ENCODE peak calls at places on chromosomes 12 and 14, in ten cellular contexts. One of them, this sample, is unnamed. For H3K36me3 and H3K4me1, the result is how much of the 10 kb centered on the place peaks cover.

GRCh38 chr14:56339855-56340701 is 221.9 kb downstream of the PELI2 start:
- DNase-seq in cardiac muscle cell: peak
- DNase-seq in body of pancreas: peak
- DNase-seq in heart right ventricle: peak
- DNase-seq in lower lobe of right lung: peak
- DNase-seq in SK-N-SH: peak
- DNase-seq in CD8-positive, alpha-beta T cell: peak
- DNase-seq in right lobe of liver: peak
- DNase-seq in neuronal stem cell: peak
- DNase-seq in esophagus squamous epithelium: no peak
- DNase-seq in this sample: no peak

GRCh38 chr14:45467023-45467422 is 214.0 kb upstream of the MIS18BP1 start:
- DNase-seq in body of pancreas: peak
- DNase-seq in lower lobe of right lung: no peak
- DNase-seq in CD8-positive, alpha-beta T cell: no peak
- DNase-seq in heart right ventricle: no peak
- DNase-seq in right lobe of liver: no peak
- DNase-seq in neuronal stem cell: no peak
- DNase-seq in SK-N-SH: no peak
- DNase-seq in esophagus squamous epithelium: no peak
- DNase-seq in cardiac muscle cell: no peak
- DNase-seq in this sample: no peak

GRCh38 chr12:80681287-80681686 is 26.1 kb upstream of the MYF6 start:
- DNase-seq in lower lobe of right lung: no peak
- DNase-seq in neuronal stem cell: no peak
- DNase-seq in heart right ventricle: no peak
- DNase-seq in cardiac muscle cell: no peak
- DNase-seq in esophagus squamous epithelium: no peak
- DNase-seq in right lobe of liver: no peak
- DNase-seq in SK-N-SH: no peak
- DNase-seq in CD8-positive, alpha-beta T cell: no peak
- DNase-seq in body of pancreas: no peak
- DNase-seq in this sample: no peak

GRCh38 chr12:69732088-69732487 is 6.6 kb upstream of the RAB3IP start:
- DNase-seq in heart right ventricle: no peak
- DNase-seq in cardiac muscle cell: no peak
- DNase-seq in neuronal stem cell: no peak
- DNase-seq in SK-N-SH: no peak
- DNase-seq in body of pancreas: no peak
- DNase-seq in right lobe of liver: no peak
- DNase-seq in CD8-positive, alpha-beta T cell: no peak
- DNase-seq in esophagus squamous epithelium: no peak
- DNase-seq in lower lobe of right lung: no peak
- DNase-seq in this sample: no peak

GRCh38 chr14:36069535-36069900 is 107.0 kb downstream of the PTCSC3 start:
- DNase-seq in neuronal stem cell: peak
- DNase-seq in lower lobe of right lung: peak
- DNase-seq in body of pancreas: peak
- DNase-seq in cardiac muscle cell: peak
- DNase-seq in SK-N-SH: peak
- DNase-seq in right lobe of liver: peak
- DNase-seq in heart right ventricle: no peak
- DNase-seq in CD8-positive, alpha-beta T cell: peak
- DNase-seq in esophagus squamous epithelium: no peak
- DNase-seq in this sample: no peak

GRCh38 chr12:6383572-6384498 is at the start of gene LTBR:
- DNase-seq in SK-N-SH: no peak
- DNase-seq in lower lobe of right lung: peak
- DNase-seq in CD8-positive, alpha-beta T cell: no peak
- DNase-seq in body of pancreas: peak
- DNase-seq in neuronal stem cell: no peak
- DNase-seq in right lobe of liver: peak
- DNase-seq in esophagus squamous epithelium: peak
- DNase-seq in heart right ventricle: peak
- DNase-seq in cardiac muscle cell: peak
- DNase-seq in this sample: no peak

GRCh38 chr12:110180591-110181005 is 56.4 kb downstream of the IFT81 start:
- DNase-seq in body of pancreas: no peak
- DNase-seq in right lobe of liver: no peak
- DNase-seq in esophagus squamous epithelium: no peak
- DNase-seq in neuronal stem cell: no peak
- DNase-seq in CD8-positive, alpha-beta T cell: no peak
- DNase-seq in heart right ventricle: no peak
- DNase-seq in lower lobe of right lung: no peak
- DNase-seq in cardiac muscle cell: no peak
- DNase-seq in SK-N-SH: no peak
- DNase-seq in this sample: no peak

GRCh38 chr12:22407397-22407796 is 72.9 kb upstream of the ST8SIA1 start:
- DNase-seq in lower lobe of right lung: no peak
- DNase-seq in CD8-positive, alpha-beta T cell: no peak
- DNase-seq in neuronal stem cell: no peak
- DNase-seq in heart right ventricle: no peak
- DNase-seq in SK-N-SH: no peak
- DNase-seq in cardiac muscle cell: no peak
- DNase-seq in right lobe of liver: no peak
- DNase-seq in esophagus squamous epithelium: no peak
- DNase-seq in body of pancreas: no peak
- DNase-seq in this sample: no peak

GRCh38 chr14:99268776-99269510 is 3.1 kb downstream of the BCL11B start:
- DNase-seq in esophagus squamous epithelium: no peak
- DNase-seq in lower lobe of right lung: no peak
- DNase-seq in SK-N-SH: no peak
- DNase-seq in CD8-positive, alpha-beta T cell: peak
- DNase-seq in cardiac muscle cell: no peak
- DNase-seq in body of pancreas: no peak
- DNase-seq in right lobe of liver: no peak
- DNase-seq in heart right ventricle: no peak
- DNase-seq in neuronal stem cell: no peak
- DNase-seq in this sample: no peak

GRCh38 chr14:106185837-106186233 is 659.5 kb downstream of the TMEM121 start:
- DNase-seq in right lobe of liver: no peak
- DNase-seq in cardiac muscle cell: no peak
- DNase-seq in body of pancreas: peak
- DNase-seq in neuronal stem cell: no peak
- DNase-seq in SK-N-SH: no peak
- DNase-seq in lower lobe of right lung: no peak
- DNase-seq in esophagus squamous epithelium: no peak
- DNase-seq in CD8-positive, alpha-beta T cell: peak
- DNase-seq in heart right ventricle: no peak
- DNase-seq in this sample: peak

GRCh38 chr12:104454997-104455396 is 1.8 kb upstream of the CHST11 start:
- DNase-seq in esophagus squamous epithelium: no peak
- DNase-seq in cardiac muscle cell: no peak
- DNase-seq in CD8-positive, alpha-beta T cell: no peak
- DNase-seq in SK-N-SH: no peak
- DNase-seq in heart right ventricle: no peak
- DNase-seq in right lobe of liver: no peak
- DNase-seq in neuronal stem cell: no peak
- DNase-seq in lower lobe of right lung: no peak
- DNase-seq in body of pancreas: no peak
- DNase-seq in this sample: no peak

GRCh38 chr12:47034661-47035060 is 44.8 kb upstream of the PCED1B start:
- DNase-seq in right lobe of liver: no peak
- DNase-seq in body of pancreas: no peak
- DNase-seq in CD8-positive, alpha-beta T cell: no peak
- DNase-seq in neuronal stem cell: no peak
- DNase-seq in lower lobe of right lung: no peak
- DNase-seq in cardiac muscle cell: no peak
- DNase-seq in SK-N-SH: no peak
- DNase-seq in heart right ventricle: no peak
- DNase-seq in esophagus squamous epithelium: no peak
- DNase-seq in this sample: no peak

GRCh38 chr14:64227856-64228255 is 66.3 kb downstream of the ESR2 start:
- DNase-seq in lower lobe of right lung: no peak
- DNase-seq in SK-N-SH: no peak
- DNase-seq in CD8-positive, alpha-beta T cell: no peak
- DNase-seq in right lobe of liver: no peak
- DNase-seq in heart right ventricle: no peak
- DNase-seq in body of pancreas: no peak
- DNase-seq in cardiac muscle cell: no peak
- DNase-seq in esophagus squamous epithelium: no peak
- DNase-seq in neuronal stem cell: no peak
- DNase-seq in this sample: no peak

GRCh38 chr12:19530631-19531020 is 91.3 kb downstream of the AEBP2 start:
- DNase-seq in cardiac muscle cell: no peak
- DNase-seq in lower lobe of right lung: no peak
- DNase-seq in CD8-positive, alpha-beta T cell: no peak
- DNase-seq in neuronal stem cell: no peak
- DNase-seq in SK-N-SH: no peak
- DNase-seq in body of pancreas: no peak
- DNase-seq in heart right ventricle: no peak
- DNase-seq in right lobe of liver: no peak
- DNase-seq in esophagus squamous epithelium: no peak
- DNase-seq in this sample: no peak

GRCh38 chr14:92783813-92784431 is 10.2 kb upstream of the GOLGA5 start:
- DNase-seq in cardiac muscle cell: peak
- DNase-seq in neuronal stem cell: peak
- DNase-seq in right lobe of liver: no peak
- DNase-seq in CD8-positive, alpha-beta T cell: peak
- DNase-seq in body of pancreas: peak
- DNase-seq in SK-N-SH: peak
- DNase-seq in heart right ventricle: peak
- DNase-seq in esophagus squamous epithelium: no peak
- DNase-seq in lower lobe of right lung: no peak
- DNase-seq in this sample: no peak

GRCh38 chr12:1826867-1827705 is 6.7 kb downstream of the LRTM2 start:
- DNase-seq in body of pancreas: no peak
- DNase-seq in right lobe of liver: no peak
- DNase-seq in CD8-positive, alpha-beta T cell: no peak
- DNase-seq in cardiac muscle cell: peak
- DNase-seq in neuronal stem cell: no peak
- DNase-seq in lower lobe of right lung: no peak
- DNase-seq in SK-N-SH: no peak
- DNase-seq in heart right ventricle: no peak
- DNase-seq in esophagus squamous epithelium: no peak
- DNase-seq in this sample: no peak

GRCh38 chr12:119153477-119154434 is 25.0 kb upstream of the HSPB8 start:
- DNase-seq in SK-N-SH: no peak
- DNase-seq in heart right ventricle: peak
- DNase-seq in CD8-positive, alpha-beta T cell: no peak
- DNase-seq in lower lobe of right lung: peak
- DNase-seq in right lobe of liver: peak
- DNase-seq in neuronal stem cell: peak
- DNase-seq in cardiac muscle cell: peak
- DNase-seq in esophagus squamous epithelium: no peak
- DNase-seq in body of pancreas: peak
- DNase-seq in this sample: no peak

DNA sequence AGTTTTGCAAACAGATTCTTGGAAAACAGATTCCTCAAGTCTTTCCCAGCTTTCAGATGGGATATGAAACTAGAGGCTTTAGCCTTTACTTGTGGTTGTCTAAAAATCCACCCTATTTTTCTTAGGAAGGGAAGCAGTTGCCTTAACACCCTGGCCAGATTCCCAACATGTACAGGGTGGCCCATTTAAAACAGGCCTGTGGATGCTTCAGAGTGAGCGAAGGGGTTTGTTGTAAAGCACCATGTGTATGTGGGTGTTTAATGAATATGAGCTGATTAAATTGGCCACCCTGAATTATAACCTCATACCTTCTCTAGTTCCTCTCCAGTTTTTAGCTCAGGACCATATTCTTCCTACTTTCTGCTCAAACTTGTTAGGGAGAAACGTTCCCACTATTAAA is 415.8 kb downstream of the ZFP36L1 start:
- DNase-seq in neuronal stem cell: no peak
- DNase-seq in heart right ventricle: peak
- DNase-seq in right lobe of liver: no peak
- DNase-seq in lower lobe of right lung: no peak
- DNase-seq in CD8-positive, alpha-beta T cell: no peak
- DNase-seq in esophagus squamous epithelium: no peak
- DNase-seq in cardiac muscle cell: no peak
- DNase-seq in body of pancreas: no peak
- DNase-seq in SK-N-SH: no peak
- DNase-seq in this sample: no peak
- H3K27ac ChIP-seq in neuronal stem cell: peak
- H3K27ac ChIP-seq in heart right ventricle: peak
- H3K27ac ChIP-seq in right lobe of liver: no peak
- H3K27ac ChIP-seq in lower lobe of right lung: peak
- H3K27ac ChIP-seq in CD8-positive, alpha-beta T cell: no peak
- H3K27ac ChIP-seq in esophagus squamous epithelium: peak
- H3K27ac ChIP-seq in cardiac muscle cell: no peak
- H3K27ac ChIP-seq in body of pancreas: no peak
- H3K27ac ChIP-seq in SK-N-SH: no peak
- H3K27ac ChIP-seq in this sample: no peak

DNA sequence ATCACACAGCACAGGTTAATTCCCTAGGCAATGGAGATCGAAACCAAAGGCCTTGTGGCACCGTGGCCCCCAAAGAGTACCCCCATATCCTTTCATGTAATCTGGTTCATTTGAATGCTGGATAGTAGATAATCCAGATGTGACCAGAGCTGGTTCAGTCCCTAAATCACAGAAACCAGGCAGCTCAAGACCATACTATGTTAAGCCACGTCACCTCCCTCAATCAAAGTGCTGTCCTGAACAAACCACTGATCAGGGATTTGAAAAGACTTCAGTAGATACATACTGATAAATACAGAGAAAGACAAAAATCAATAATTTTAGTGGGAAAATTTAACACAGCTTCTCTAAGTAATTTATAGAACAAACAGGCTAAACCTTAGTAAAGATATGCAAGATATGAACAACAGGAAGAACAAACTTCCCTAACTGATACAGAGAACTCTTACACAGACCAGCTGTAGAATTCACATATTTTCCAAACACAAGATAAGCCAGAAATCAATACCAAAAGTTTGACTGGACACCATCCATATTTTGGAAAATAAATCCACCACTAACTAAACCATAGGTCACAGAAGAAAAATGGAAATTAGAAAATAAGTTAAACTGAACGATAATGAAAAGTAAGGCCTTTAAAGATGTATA is 67.1 kb downstream of the BCAT1 start:
- DNase-seq in right lobe of liver: no peak
- DNase-seq in neuronal stem cell: no peak
- DNase-seq in body of pancreas: no peak
- DNase-seq in cardiac muscle cell: no peak
- DNase-seq in SK-N-SH: no peak
- DNase-seq in lower lobe of right lung: no peak
- DNase-seq in heart right ventricle: no peak
- DNase-seq in esophagus squamous epithelium: no peak
- DNase-seq in CD8-positive, alpha-beta T cell: no peak
- DNase-seq in this sample: no peak
- H3K36me3 ChIP-seq in right lobe of liver: under half
- H3K36me3 ChIP-seq in neuronal stem cell: under half
- H3K36me3 ChIP-seq in body of pancreas: under half
- H3K36me3 ChIP-seq in cardiac muscle cell: under half
- H3K36me3 ChIP-seq in SK-N-SH: under half
- H3K36me3 ChIP-seq in lower lobe of right lung: under half
- H3K36me3 ChIP-seq in heart right ventricle: under half
- H3K36me3 ChIP-seq in esophagus squamous epithelium: under half
- H3K36me3 ChIP-seq in CD8-positive, alpha-beta T cell: under half
- H3K36me3 ChIP-seq in this sample: under half

GRCh38 chr12:70744133-70744532 is 106.9 kb upstream of the PTPRB start:
- DNase-seq in CD8-positive, alpha-beta T cell: no peak
- DNase-seq in lower lobe of right lung: no peak
- DNase-seq in body of pancreas: no peak
- DNase-seq in neuronal stem cell: no peak
- DNase-seq in SK-N-SH: no peak
- DNase-seq in heart right ventricle: no peak
- DNase-seq in esophagus squamous epithelium: no peak
- DNase-seq in cardiac muscle cell: no peak
- DNase-seq in right lobe of liver: no peak
- DNase-seq in this sample: no peak
- H3K4me1 ChIP-seq in CD8-positive, alpha-beta T cell: under half
- H3K4me1 ChIP-seq in lower lobe of right lung: under half
- H3K4me1 ChIP-seq in body of pancreas: under half
- H3K4me1 ChIP-seq in neuronal stem cell: under half
- H3K4me1 ChIP-seq in SK-N-SH: under half
- H3K4me1 ChIP-seq in heart right ventricle: under half
- H3K4me1 ChIP-seq in esophagus squamous epithelium: under half
- H3K4me1 ChIP-seq in cardiac muscle cell: under half
- H3K4me1 ChIP-seq in right lobe of liver: under half
- H3K4me1 ChIP-seq in this sample: under half

GRCh38 chr14:23120405-23121251 is 1.6 kb upstream of the CEBPE start:
- DNase-seq in lower lobe of right lung: peak
- DNase-seq in esophagus squamous epithelium: peak
- DNase-seq in heart right ventricle: peak
- DNase-seq in right lobe of liver: peak
- DNase-seq in CD8-positive, alpha-beta T cell: peak
- DNase-seq in body of pancreas: peak
- DNase-seq in SK-N-SH: peak
- DNase-seq in neuronal stem cell: peak
- DNase-seq in cardiac muscle cell: peak
- DNase-seq in this sample: peak
- H3K27ac ChIP-seq in lower lobe of right lung: peak
- H3K27ac ChIP-seq in esophagus squamous epithelium: peak
- H3K27ac ChIP-seq in heart right ventricle: no peak
- H3K27ac ChIP-seq in right lobe of liver: no peak
- H3K27ac ChIP-seq in CD8-positive, alpha-beta T cell: peak
- H3K27ac ChIP-seq in body of pancreas: no peak
- H3K27ac ChIP-seq in SK-N-SH: no peak
- H3K27ac ChIP-seq in neuronal stem cell: no peak
- H3K27ac ChIP-seq in cardiac muscle cell: no peak
- H3K27ac ChIP-seq in this sample: peak

This sample was measured in effector memory CD4-positive, alpha-beta T cell.